ENCODE peak calls at places on chromosomes 13 and 19, in ten cellular contexts. One of them, this sample, is unnamed.

GRCh38 chr19:18741566-18742121 is 49.5 kb downstream of the COMP start:
- DNase-seq in OCI-LY7: no peak
- DNase-seq in mammary epithelial cell: no peak
- DNase-seq in effector memory CD4-positive, alpha-beta T cell: no peak
- DNase-seq in RWPE1: no peak
- DNase-seq in CD8-positive, alpha-beta memory T cell: no peak
- DNase-seq in upper lobe of left lung: peak; percentile 91
- DNase-seq in tibial artery: no peak
- DNase-seq in AG04450: no peak
- DNase-seq in IMR-90: no peak
- DNase-seq in this sample: no peak

GRCh38 chr19:33241530-33242101 is 16.0 kb upstream of the SLC7A10 start:
- DNase-seq in OCI-LY7: peak; percentile 29
- DNase-seq in mammary epithelial cell: peak; percentile 46
- DNase-seq in effector memory CD4-positive, alpha-beta T cell: no peak
- DNase-seq in RWPE1: peak; percentile 24
- DNase-seq in CD8-positive, alpha-beta memory T cell: peak; percentile 21
- DNase-seq in upper lobe of left lung: peak; percentile 81
- DNase-seq in tibial artery: no peak
- DNase-seq in AG04450: no peak
- DNase-seq in IMR-90: no peak
- DNase-seq in this sample: no peak

GRCh38 chr19:18322318-18322758 is 538 bp downstream of the LSM4 start:
- DNase-seq in OCI-LY7: peak; percentile 77
- DNase-seq in mammary epithelial cell: no peak
- DNase-seq in effector memory CD4-positive, alpha-beta T cell: no peak
- DNase-seq in RWPE1: peak; percentile 67
- DNase-seq in CD8-positive, alpha-beta memory T cell: no peak
- DNase-seq in upper lobe of left lung: no peak
- DNase-seq in tibial artery: peak; percentile 60
- DNase-seq in AG04450: no peak
- DNase-seq in IMR-90: peak; percentile 65
- DNase-seq in this sample: no peak

GRCh38 chr19:1855828-1856255 is 7.5 kb downstream of the KLF16 start:
- DNase-seq in OCI-LY7: peak; percentile 37
- DNase-seq in mammary epithelial cell: no peak
- DNase-seq in effector memory CD4-positive, alpha-beta T cell: no peak
- DNase-seq in RWPE1: no peak
- DNase-seq in CD8-positive, alpha-beta memory T cell: no peak
- DNase-seq in upper lobe of left lung: no peak
- DNase-seq in tibial artery: no peak
- DNase-seq in AG04450: no peak
- DNase-seq in IMR-90: peak; percentile 23
- DNase-seq in this sample: no peak

GRCh38 chr19:53898680-53899341 is 10.3 kb upstream of the CACNG7 start:
- DNase-seq in OCI-LY7: no peak
- DNase-seq in mammary epithelial cell: no peak
- DNase-seq in effector memory CD4-positive, alpha-beta T cell: no peak
- DNase-seq in RWPE1: peak; percentile 53
- DNase-seq in CD8-positive, alpha-beta memory T cell: no peak
- DNase-seq in upper lobe of left lung: no peak
- DNase-seq in tibial artery: no peak
- DNase-seq in AG04450: no peak
- DNase-seq in IMR-90: no peak
- DNase-seq in this sample: no peak

GRCh38 chr19:18232540-18233223 is 6.4 kb upstream of the PDE4C start:
- DNase-seq in OCI-LY7: no peak
- DNase-seq in mammary epithelial cell: no peak
- DNase-seq in effector memory CD4-positive, alpha-beta T cell: no peak
- DNase-seq in RWPE1: peak; percentile 33
- DNase-seq in CD8-positive, alpha-beta memory T cell: no peak
- DNase-seq in upper lobe of left lung: no peak
- DNase-seq in tibial artery: no peak
- DNase-seq in AG04450: no peak
- DNase-seq in IMR-90: no peak
- DNase-seq in this sample: no peak

GRCh38 chr13:112994084-112994780 is 25.2 kb downstream of the MCF2L start:
- DNase-seq in OCI-LY7: no peak
- DNase-seq in mammary epithelial cell: peak; percentile 4
- DNase-seq in effector memory CD4-positive, alpha-beta T cell: no peak
- DNase-seq in RWPE1: no peak
- DNase-seq in CD8-positive, alpha-beta memory T cell: no peak
- DNase-seq in upper lobe of left lung: peak; percentile 85
- DNase-seq in tibial artery: no peak
- DNase-seq in AG04450: no peak
- DNase-seq in IMR-90: no peak
- DNase-seq in this sample: no peak

GRCh38 chr13:69124996-69125395 is 982.6 kb upstream of the ATXN8OS start:
- DNase-seq in OCI-LY7: no peak
- DNase-seq in mammary epithelial cell: no peak
- DNase-seq in effector memory CD4-positive, alpha-beta T cell: no peak
- DNase-seq in RWPE1: peak; percentile 4
- DNase-seq in CD8-positive, alpha-beta memory T cell: no peak
- DNase-seq in upper lobe of left lung: no peak
- DNase-seq in tibial artery: no peak
- DNase-seq in AG04450: no peak
- DNase-seq in IMR-90: no peak
- DNase-seq in this sample: no peak

GRCh38 chr13:20869540-20869939 is 33.0 kb downstream of the XPO4 start:
- DNase-seq in OCI-LY7: no peak
- DNase-seq in mammary epithelial cell: no peak
- DNase-seq in effector memory CD4-positive, alpha-beta T cell: no peak
- DNase-seq in RWPE1: no peak
- DNase-seq in CD8-positive, alpha-beta memory T cell: no peak
- DNase-seq in upper lobe of left lung: no peak
- DNase-seq in tibial artery: no peak
- DNase-seq in AG04450: no peak
- DNase-seq in IMR-90: peak; percentile 11
- DNase-seq in this sample: no peak

GRCh38 chr13:111915104-111915551 is 151.8 kb upstream of the SOX1 start:
- DNase-seq in OCI-LY7: no peak
- DNase-seq in mammary epithelial cell: no peak
- DNase-seq in effector memory CD4-positive, alpha-beta T cell: no peak
- DNase-seq in RWPE1: no peak
- DNase-seq in CD8-positive, alpha-beta memory T cell: no peak
- DNase-seq in upper lobe of left lung: no peak
- DNase-seq in tibial artery: no peak
- DNase-seq in AG04450: no peak
- DNase-seq in IMR-90: no peak
- DNase-seq in this sample: no peak

GRCh38 chr19:18291590-18292459 is 10.4 kb upstream of the JUND start:
- DNase-seq in OCI-LY7: peak; percentile 81
- DNase-seq in mammary epithelial cell: peak; percentile 41
- DNase-seq in effector memory CD4-positive, alpha-beta T cell: peak; percentile 65
- DNase-seq in RWPE1: peak; percentile 54
- DNase-seq in CD8-positive, alpha-beta memory T cell: peak; percentile 75
- DNase-seq in upper lobe of left lung: peak; percentile 95
- DNase-seq in tibial artery: peak; percentile 87
- DNase-seq in AG04450: no peak
- DNase-seq in IMR-90: peak; percentile 75
- DNase-seq in this sample: peak; percentile 82

GRCh38 chr13:102940143-102940542 is 94.3 kb downstream of the ERCC5 start:
- DNase-seq in OCI-LY7: peak; percentile 16
- DNase-seq in mammary epithelial cell: no peak
- DNase-seq in effector memory CD4-positive, alpha-beta T cell: no peak
- DNase-seq in RWPE1: no peak
- DNase-seq in CD8-positive, alpha-beta memory T cell: no peak
- DNase-seq in upper lobe of left lung: no peak
- DNase-seq in tibial artery: no peak
- DNase-seq in AG04450: no peak
- DNase-seq in IMR-90: no peak
- DNase-seq in this sample: no peak

GRCh38 chr13:108594153-108594552 is 35.3 kb upstream of the MYO16 start:
- DNase-seq in OCI-LY7: no peak
- DNase-seq in mammary epithelial cell: no peak
- DNase-seq in effector memory CD4-positive, alpha-beta T cell: no peak
- DNase-seq in RWPE1: no peak
- DNase-seq in CD8-positive, alpha-beta memory T cell: no peak
- DNase-seq in upper lobe of left lung: no peak
- DNase-seq in tibial artery: no peak
- DNase-seq in AG04450: no peak
- DNase-seq in IMR-90: no peak
- DNase-seq in this sample: no peak

GRCh38 chr13:42484396-42484795 is 89.6 kb upstream of the TNFSF11 start:
- DNase-seq in OCI-LY7: no peak
- DNase-seq in mammary epithelial cell: peak; percentile 71
- DNase-seq in effector memory CD4-positive, alpha-beta T cell: no peak
- DNase-seq in RWPE1: peak; percentile 28
- DNase-seq in CD8-positive, alpha-beta memory T cell: no peak
- DNase-seq in upper lobe of left lung: no peak
- DNase-seq in tibial artery: no peak
- DNase-seq in AG04450: no peak
- DNase-seq in IMR-90: no peak
- DNase-seq in this sample: no peak

GRCh38 chr19:54448037-54448773 is 794 bp upstream of the LENG8 start:
- DNase-seq in OCI-LY7: peak; percentile 22
- DNase-seq in mammary epithelial cell: peak; percentile 55
- DNase-seq in effector memory CD4-positive, alpha-beta T cell: no peak
- DNase-seq in RWPE1: no peak
- DNase-seq in CD8-positive, alpha-beta memory T cell: no peak
- DNase-seq in upper lobe of left lung: peak; percentile 83
- DNase-seq in tibial artery: peak; percentile 61
- DNase-seq in AG04450: peak; percentile 29
- DNase-seq in IMR-90: peak; percentile 68
- DNase-seq in this sample: peak; percentile 43

GRCh38 chr13:112103971-112104872 is 37.3 kb downstream of the SOX1 start:
- DNase-seq in OCI-LY7: no peak
- DNase-seq in mammary epithelial cell: no peak
- DNase-seq in effector memory CD4-positive, alpha-beta T cell: no peak
- DNase-seq in RWPE1: no peak
- DNase-seq in CD8-positive, alpha-beta memory T cell: no peak
- DNase-seq in upper lobe of left lung: peak; percentile 81
- DNase-seq in tibial artery: no peak
- DNase-seq in AG04450: no peak
- DNase-seq in IMR-90: no peak
- DNase-seq in this sample: no peak

GRCh38 chr13:28494861-28495585 is at the start of gene FLT1:
- DNase-seq in OCI-LY7: no peak
- DNase-seq in mammary epithelial cell: peak; percentile 21
- DNase-seq in effector memory CD4-positive, alpha-beta T cell: no peak
- DNase-seq in RWPE1: no peak
- DNase-seq in CD8-positive, alpha-beta memory T cell: no peak
- DNase-seq in upper lobe of left lung: peak; percentile 91
- DNase-seq in tibial artery: no peak
- DNase-seq in AG04450: no peak
- DNase-seq in IMR-90: peak; percentile 38
- DNase-seq in this sample: no peak

GRCh38 chr19:10817291-10818038 is 18.5 kb downstream of the TMED1 start:
- DNase-seq in OCI-LY7: no peak
- DNase-seq in mammary epithelial cell: no peak
- DNase-seq in effector memory CD4-positive, alpha-beta T cell: no peak
- DNase-seq in RWPE1: no peak
- DNase-seq in CD8-positive, alpha-beta memory T cell: no peak
- DNase-seq in upper lobe of left lung: peak; percentile 86
- DNase-seq in tibial artery: peak; percentile 88
- DNase-seq in AG04450: peak; percentile 95
- DNase-seq in IMR-90: peak; percentile 98
- DNase-seq in this sample: no peak

GRCh38 chr13:23725922-23726321 is 155.7 kb downstream of the TNFRSF19 start:
- DNase-seq in OCI-LY7: no peak
- DNase-seq in mammary epithelial cell: no peak
- DNase-seq in effector memory CD4-positive, alpha-beta T cell: no peak
- DNase-seq in RWPE1: no peak
- DNase-seq in CD8-positive, alpha-beta memory T cell: no peak
- DNase-seq in upper lobe of left lung: no peak
- DNase-seq in tibial artery: no peak
- DNase-seq in AG04450: no peak
- DNase-seq in IMR-90: no peak
- DNase-seq in this sample: no peak
- H3K27ac ChIP-seq in OCI-LY7: no peak overlapping the region
- H3K27ac ChIP-seq in mammary epithelial cell: no peak overlapping the region
- H3K27ac ChIP-seq in effector memory CD4-positive, alpha-beta T cell: no peak overlapping the region
- H3K27ac ChIP-seq in RWPE1: no peak overlapping the region
- H3K27ac ChIP-seq in CD8-positive, alpha-beta memory T cell: no peak overlapping the region
- H3K27ac ChIP-seq in upper lobe of left lung: peak overlapping the region; percentile 43
- H3K27ac ChIP-seq in tibial artery: peak overlapping the region; percentile 59
- H3K27ac ChIP-seq in AG04450: no peak overlapping the region
- H3K27ac ChIP-seq in IMR-90: no peak overlapping the region
- H3K27ac ChIP-seq in this sample: no peak overlapping the region

DNA sequence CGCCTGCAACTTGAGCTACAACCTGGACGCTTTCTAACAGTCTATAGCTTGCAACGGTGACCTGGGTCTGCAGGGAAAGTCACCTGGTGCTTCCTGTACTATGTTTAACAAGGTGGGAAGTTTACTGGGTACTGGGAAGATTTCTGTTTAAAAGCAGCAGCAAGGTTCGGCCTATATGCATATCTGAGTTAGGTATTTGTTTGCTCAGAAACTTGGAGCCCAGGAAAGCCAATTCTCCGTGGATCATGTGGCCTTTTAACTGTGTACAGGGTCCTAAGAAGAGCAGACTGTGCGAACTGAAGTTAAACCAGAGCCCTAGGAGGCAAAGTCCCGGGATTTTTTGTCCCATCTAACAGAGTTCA is 103.1 kb downstream of the STK24 start:
- DNase-seq in OCI-LY7: no peak
- DNase-seq in mammary epithelial cell: no peak
- DNase-seq in effector memory CD4-positive, alpha-beta T cell: no peak
- DNase-seq in RWPE1: no peak
- DNase-seq in CD8-positive, alpha-beta memory T cell: no peak
- DNase-seq in upper lobe of left lung: no peak
- DNase-seq in tibial artery: no peak
- DNase-seq in AG04450: no peak
- DNase-seq in IMR-90: no peak
- DNase-seq in this sample: no peak
- H3K27ac ChIP-seq in OCI-LY7: no peak overlapping the region
- H3K27ac ChIP-seq in mammary epithelial cell: no peak overlapping the region
- H3K27ac ChIP-seq in effector memory CD4-positive, alpha-beta T cell: peak overlapping the region; percentile 27
- H3K27ac ChIP-seq in RWPE1: peak overlapping the region; percentile 51
- H3K27ac ChIP-seq in CD8-positive, alpha-beta memory T cell: no peak overlapping the region
- H3K27ac ChIP-seq in upper lobe of left lung: no peak overlapping the region
- H3K27ac ChIP-seq in tibial artery: no peak overlapping the region
- H3K27ac ChIP-seq in AG04450: no peak overlapping the region
- H3K27ac ChIP-seq in IMR-90: no peak overlapping the region
- H3K27ac ChIP-seq in this sample: no peak overlapping the region

DNA sequence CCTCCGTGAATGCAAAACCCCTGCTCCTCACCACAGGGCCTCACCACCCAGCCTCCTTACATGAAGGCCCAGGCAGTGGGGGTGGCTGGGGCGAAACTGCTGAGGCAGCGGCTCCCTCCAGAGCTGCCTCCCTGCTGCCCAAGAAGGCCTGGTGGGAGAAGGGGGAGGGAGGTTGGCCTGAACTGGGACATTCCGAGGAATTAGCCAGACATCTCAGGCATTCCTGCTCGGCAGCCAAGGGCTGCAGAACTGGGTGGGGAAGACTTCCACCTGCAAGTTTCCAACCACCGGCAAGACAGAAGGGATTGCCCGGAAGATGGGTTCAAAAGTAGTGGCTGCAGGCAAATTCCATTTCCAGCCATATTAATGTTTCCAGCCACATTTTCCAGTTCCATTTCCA is 2.3 kb upstream of the PSPN start:
- DNase-seq in OCI-LY7: no peak
- DNase-seq in mammary epithelial cell: no peak
- DNase-seq in effector memory CD4-positive, alpha-beta T cell: no peak
- DNase-seq in RWPE1: no peak
- DNase-seq in CD8-positive, alpha-beta memory T cell: no peak
- DNase-seq in upper lobe of left lung: no peak
- DNase-seq in tibial artery: no peak
- DNase-seq in AG04450: peak; percentile 20
- DNase-seq in IMR-90: peak; percentile 41
- DNase-seq in this sample: no peak
- H3K27ac ChIP-seq in OCI-LY7: no peak overlapping the region
- H3K27ac ChIP-seq in mammary epithelial cell: no peak overlapping the region
- H3K27ac ChIP-seq in effector memory CD4-positive, alpha-beta T cell: no peak overlapping the region
- H3K27ac ChIP-seq in RWPE1: peak overlapping the region; percentile 98
- H3K27ac ChIP-seq in CD8-positive, alpha-beta memory T cell: no peak overlapping the region
- H3K27ac ChIP-seq in upper lobe of left lung: no peak overlapping the region
- H3K27ac ChIP-seq in tibial artery: peak overlapping the region; percentile 4
- H3K27ac ChIP-seq in AG04450: no peak overlapping the region
- H3K27ac ChIP-seq in IMR-90: no peak overlapping the region
- H3K27ac ChIP-seq in this sample: no peak overlapping the region

GRCh38 chr13:98284677-98285076 is 107.6 kb upstream of the RNF113B start:
- DNase-seq in OCI-LY7: no peak
- DNase-seq in mammary epithelial cell: no peak
- DNase-seq in effector memory CD4-positive, alpha-beta T cell: no peak
- DNase-seq in RWPE1: no peak
- DNase-seq in CD8-positive, alpha-beta memory T cell: no peak
- DNase-seq in upper lobe of left lung: no peak
- DNase-seq in tibial artery: no peak
- DNase-seq in AG04450: no peak
- DNase-seq in IMR-90: no peak
- DNase-seq in this sample: no peak
- H3K27ac ChIP-seq in OCI-LY7: no peak overlapping the region
- H3K27ac ChIP-seq in mammary epithelial cell: no peak overlapping the region
- H3K27ac ChIP-seq in effector memory CD4-positive, alpha-beta T cell: no peak overlapping the region
- H3K27ac ChIP-seq in RWPE1: no peak overlapping the region
- H3K27ac ChIP-seq in CD8-positive, alpha-beta memory T cell: no peak overlapping the region
- H3K27ac ChIP-seq in upper lobe of left lung: no peak overlapping the region
- H3K27ac ChIP-seq in tibial artery: no peak overlapping the region
- H3K27ac ChIP-seq in AG04450: no peak overlapping the region
- H3K27ac ChIP-seq in IMR-90: no peak overlapping the region
- H3K27ac ChIP-seq in this sample: no peak overlapping the region